ENCODE peak calls at places on chromosomes 1 and 21, in nine cellular contexts. One of them, this sample, is unnamed.

GRCh38 chr1:218665216-218665615 is 320.1 kb downstream of the TGFB2 start:
- DNase-seq in fibroblast of lung: peak; percentile 90
- DNase-seq in HepG2: no peak
- DNase-seq in right lobe of liver: no peak
- DNase-seq in ascending aorta: peak; percentile 29
- DNase-seq in effector memory CD4-positive, alpha-beta T cell: no peak
- DNase-seq in heart left ventricle: peak; percentile 56
- DNase-seq in colonic mucosa: peak; percentile 22
- DNase-seq in mesenchymal stem cell: peak; percentile 33
- DNase-seq in this sample: no peak

GRCh38 chr1:155174334-155175280 is 958 bp downstream of the TRIM46 start:
- DNase-seq in effector memory CD4-positive, alpha-beta T cell: peak; percentile 33
- DNase-seq in HepG2: no peak
- DNase-seq in colonic mucosa: peak; percentile 34
- DNase-seq in ascending aorta: no peak
- DNase-seq in right lobe of liver: peak; percentile 52
- DNase-seq in heart left ventricle: no peak
- DNase-seq in mesenchymal stem cell: peak; percentile 40
- DNase-seq in fibroblast of lung: peak; percentile 31
- DNase-seq in this sample: peak; percentile 65

GRCh38 chr21:36883532-36884486 is 82.7 kb downstream of the HLCS start:
- DNase-seq in HepG2: no peak
- DNase-seq in fibroblast of lung: peak; percentile 91
- DNase-seq in colonic mucosa: no peak
- DNase-seq in right lobe of liver: no peak
- DNase-seq in effector memory CD4-positive, alpha-beta T cell: no peak
- DNase-seq in mesenchymal stem cell: no peak
- DNase-seq in ascending aorta: no peak
- DNase-seq in heart left ventricle: no peak
- DNase-seq in this sample: no peak

GRCh38 chr1:117229217-117229616 is 18.5 kb upstream of the VTCN1 start:
- DNase-seq in mesenchymal stem cell: no peak
- DNase-seq in ascending aorta: no peak
- DNase-seq in fibroblast of lung: no peak
- DNase-seq in HepG2: no peak
- DNase-seq in heart left ventricle: no peak
- DNase-seq in effector memory CD4-positive, alpha-beta T cell: no peak
- DNase-seq in colonic mucosa: no peak
- DNase-seq in right lobe of liver: no peak
- DNase-seq in this sample: no peak

GRCh38 chr1:4743978-4744750 is 89.8 kb downstream of the AJAP1 start:
- DNase-seq in HepG2: no peak
- DNase-seq in ascending aorta: no peak
- DNase-seq in colonic mucosa: no peak
- DNase-seq in right lobe of liver: no peak
- DNase-seq in effector memory CD4-positive, alpha-beta T cell: no peak
- DNase-seq in heart left ventricle: no peak
- DNase-seq in mesenchymal stem cell: no peak
- DNase-seq in fibroblast of lung: no peak
- DNase-seq in this sample: no peak

GRCh38 chr1:94745742-94746141 is 74.4 kb upstream of the SLC44A3 start:
- DNase-seq in colonic mucosa: no peak
- DNase-seq in right lobe of liver: no peak
- DNase-seq in ascending aorta: no peak
- DNase-seq in HepG2: no peak
- DNase-seq in fibroblast of lung: no peak
- DNase-seq in mesenchymal stem cell: no peak
- DNase-seq in effector memory CD4-positive, alpha-beta T cell: no peak
- DNase-seq in heart left ventricle: no peak
- DNase-seq in this sample: no peak

GRCh38 chr1:183472488-183473285 is at the start of gene SMG7:
- DNase-seq in heart left ventricle: no peak
- DNase-seq in effector memory CD4-positive, alpha-beta T cell: peak; percentile 48
- DNase-seq in mesenchymal stem cell: peak; percentile 59
- DNase-seq in ascending aorta: no peak
- DNase-seq in right lobe of liver: peak; percentile 67
- DNase-seq in fibroblast of lung: peak; percentile 41
- DNase-seq in colonic mucosa: peak; percentile 62
- DNase-seq in HepG2: no peak
- DNase-seq in this sample: no peak

GRCh38 chr1:204410764-204411450 is 710 bp downstream of the PPP1R15B start:
- DNase-seq in ascending aorta: no peak
- DNase-seq in HepG2: no peak
- DNase-seq in effector memory CD4-positive, alpha-beta T cell: no peak
- DNase-seq in right lobe of liver: peak; percentile 65
- DNase-seq in fibroblast of lung: peak; percentile 51
- DNase-seq in heart left ventricle: peak; percentile 53
- DNase-seq in mesenchymal stem cell: peak; percentile 66
- DNase-seq in colonic mucosa: peak; percentile 59
- DNase-seq in this sample: peak; percentile 35

GRCh38 chr1:17258758-17259130 is 9.8 kb downstream of the PADI3 start:
- DNase-seq in ascending aorta: no peak
- DNase-seq in heart left ventricle: no peak
- DNase-seq in mesenchymal stem cell: no peak
- DNase-seq in fibroblast of lung: no peak
- DNase-seq in HepG2: no peak
- DNase-seq in right lobe of liver: no peak
- DNase-seq in effector memory CD4-positive, alpha-beta T cell: no peak
- DNase-seq in colonic mucosa: no peak
- DNase-seq in this sample: no peak

GRCh38 chr1:154745286-154745731 is 124.8 kb downstream of the KCNN3 start:
- DNase-seq in mesenchymal stem cell: peak; percentile 39
- DNase-seq in heart left ventricle: peak; percentile 69
- DNase-seq in colonic mucosa: no peak
- DNase-seq in HepG2: no peak
- DNase-seq in effector memory CD4-positive, alpha-beta T cell: no peak
- DNase-seq in right lobe of liver: peak; percentile 6
- DNase-seq in ascending aorta: no peak
- DNase-seq in fibroblast of lung: no peak
- DNase-seq in this sample: no peak

GRCh38 chr1:2277741-2278488 is 49.8 kb downstream of the SKI start:
- DNase-seq in heart left ventricle: no peak
- DNase-seq in fibroblast of lung: no peak
- DNase-seq in HepG2: no peak
- DNase-seq in colonic mucosa: no peak
- DNase-seq in mesenchymal stem cell: peak; percentile 15
- DNase-seq in effector memory CD4-positive, alpha-beta T cell: no peak
- DNase-seq in ascending aorta: no peak
- DNase-seq in right lobe of liver: no peak
- DNase-seq in this sample: no peak
- H3K4me1 ChIP-seq in heart left ventricle: peaks cover 29% of the 10 kb centered on the region
- H3K4me1 ChIP-seq in fibroblast of lung: peaks cover 39% of the 10 kb centered on the region
- H3K4me1 ChIP-seq in HepG2: peaks cover 45% of the 10 kb centered on the region
- H3K4me1 ChIP-seq in colonic mucosa: peaks cover 18% of the 10 kb centered on the region
- H3K4me1 ChIP-seq in mesenchymal stem cell: peaks cover 68% of the 10 kb centered on the region
- H3K4me1 ChIP-seq in effector memory CD4-positive, alpha-beta T cell: peaks cover 41% of the 10 kb centered on the region
- H3K4me1 ChIP-seq in ascending aorta: peaks cover 40% of the 10 kb centered on the region
- H3K4me1 ChIP-seq in right lobe of liver: peaks cover 33% of the 10 kb centered on the region
- H3K4me1 ChIP-seq in this sample: peaks cover 35% of the 10 kb centered on the region

DNA sequence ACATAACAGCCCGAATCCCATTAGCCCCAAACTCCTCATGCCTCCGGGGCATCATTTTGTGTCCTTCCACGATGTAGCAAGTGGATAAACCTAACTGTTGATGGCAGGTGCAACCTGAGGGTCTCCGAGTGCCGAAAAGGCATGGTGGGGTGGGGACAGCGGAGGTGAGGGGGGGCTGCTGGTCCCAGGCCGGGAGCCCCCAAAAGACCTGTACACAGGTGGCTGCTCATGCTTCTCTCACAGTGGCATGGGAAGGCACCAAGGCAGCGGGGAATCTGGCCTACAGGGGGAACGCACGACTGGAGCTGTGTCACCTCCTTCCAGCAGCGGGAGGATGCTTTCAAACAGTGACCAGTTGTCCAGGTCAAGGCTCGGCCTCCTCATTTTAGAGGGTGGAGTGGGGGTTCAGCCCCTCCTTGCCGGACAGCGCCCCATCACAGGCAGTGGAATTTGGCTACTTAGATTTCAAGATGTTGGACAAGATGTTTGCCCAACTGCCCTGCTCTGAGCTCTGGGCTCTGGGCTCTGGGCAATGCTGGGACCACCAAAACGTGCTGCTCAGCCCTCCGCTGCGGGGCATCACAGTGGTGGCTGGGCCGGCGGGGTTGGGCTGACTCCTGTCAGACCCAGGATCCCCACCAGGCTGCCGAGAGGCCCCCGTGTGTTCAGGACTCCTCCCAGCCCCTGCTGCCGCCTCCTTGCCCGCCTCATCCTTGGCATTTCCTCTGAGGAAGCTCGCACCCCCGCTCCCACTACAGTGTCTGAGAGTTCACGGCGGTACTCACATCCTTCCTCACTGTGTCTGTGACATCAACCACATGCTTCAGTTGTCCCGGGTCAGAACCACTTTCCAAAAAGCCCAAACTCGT is 7.6 kb downstream of the DNMT3L start:
- DNase-seq in HepG2: no peak
- DNase-seq in fibroblast of lung: no peak
- DNase-seq in heart left ventricle: peak; percentile 19
- DNase-seq in right lobe of liver: peak; percentile 44
- DNase-seq in colonic mucosa: no peak
- DNase-seq in effector memory CD4-positive, alpha-beta T cell: no peak
- DNase-seq in mesenchymal stem cell: no peak
- DNase-seq in ascending aorta: no peak
- DNase-seq in this sample: no peak
- H3K9me3 ChIP-seq in HepG2: no peaks in the 10 kb centered on the region
- H3K9me3 ChIP-seq in fibroblast of lung: no peaks in the 10 kb centered on the region
- H3K9me3 ChIP-seq in heart left ventricle: no peaks in the 10 kb centered on the region
- H3K9me3 ChIP-seq in right lobe of liver: no peaks in the 10 kb centered on the region
- H3K9me3 ChIP-seq in colonic mucosa: no peaks in the 10 kb centered on the region
- H3K9me3 ChIP-seq in effector memory CD4-positive, alpha-beta T cell: no peaks in the 10 kb centered on the region
- H3K9me3 ChIP-seq in mesenchymal stem cell: no peaks in the 10 kb centered on the region
- H3K9me3 ChIP-seq in ascending aorta: no peaks in the 10 kb centered on the region
- H3K9me3 ChIP-seq in this sample: no peaks in the 10 kb centered on the region

GRCh38 chr1:180233191-180234011 is 3.3 kb downstream of the LHX4 start:
- DNase-seq in heart left ventricle: no peak
- DNase-seq in ascending aorta: no peak
- DNase-seq in right lobe of liver: no peak
- DNase-seq in mesenchymal stem cell: no peak
- DNase-seq in HepG2: no peak
- DNase-seq in fibroblast of lung: no peak
- DNase-seq in colonic mucosa: no peak
- DNase-seq in effector memory CD4-positive, alpha-beta T cell: no peak
- DNase-seq in this sample: no peak
- H3K4me1 ChIP-seq in heart left ventricle: peaks cover 5% of the 10 kb centered on the region
- H3K4me1 ChIP-seq in ascending aorta: peaks cover 24% of the 10 kb centered on the region
- H3K4me1 ChIP-seq in right lobe of liver: peaks cover 25% of the 10 kb centered on the region
- H3K4me1 ChIP-seq in mesenchymal stem cell: peaks cover 53% of the 10 kb centered on the region
- H3K4me1 ChIP-seq in HepG2: peaks cover 38% of the 10 kb centered on the region
- H3K4me1 ChIP-seq in fibroblast of lung: peaks cover 9% of the 10 kb centered on the region
- H3K4me1 ChIP-seq in colonic mucosa: peaks cover 27% of the 10 kb centered on the region
- H3K4me1 ChIP-seq in effector memory CD4-positive, alpha-beta T cell: peaks cover 40% of the 10 kb centered on the region
- H3K4me1 ChIP-seq in this sample: peaks cover 13% of the 10 kb centered on the region

DNA sequence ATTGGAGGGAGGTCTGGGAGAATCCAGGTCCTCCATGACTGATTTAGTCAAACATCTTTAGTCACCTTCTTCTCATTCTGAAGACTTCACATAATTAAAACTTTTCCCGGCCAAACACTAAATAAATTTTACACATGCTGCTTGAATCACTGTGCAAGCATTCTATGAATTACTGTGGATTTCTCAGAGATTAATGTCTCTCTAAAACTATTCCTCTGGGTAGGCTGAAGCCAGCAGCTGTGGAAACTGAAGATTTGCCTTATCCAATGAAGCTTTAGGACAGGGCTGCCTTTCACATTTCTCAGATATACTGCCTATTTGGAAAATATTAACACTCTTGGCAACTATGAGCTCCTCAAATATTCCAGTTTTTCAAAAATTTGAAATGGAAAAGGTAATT is 61.7 kb downstream of the JMJD4 start:
- DNase-seq in heart left ventricle: no peak
- DNase-seq in ascending aorta: no peak
- DNase-seq in right lobe of liver: no peak
- DNase-seq in mesenchymal stem cell: no peak
- DNase-seq in effector memory CD4-positive, alpha-beta T cell: no peak
- DNase-seq in colonic mucosa: no peak
- DNase-seq in HepG2: no peak
- DNase-seq in fibroblast of lung: no peak
- DNase-seq in this sample: no peak
- H3K9me3 ChIP-seq in heart left ventricle: peaks cover 3% of the 10 kb centered on the region
- H3K9me3 ChIP-seq in ascending aorta: peaks cover 93% of the 10 kb centered on the region
- H3K9me3 ChIP-seq in right lobe of liver: peaks cover 31% of the 10 kb centered on the region
- H3K9me3 ChIP-seq in mesenchymal stem cell: peaks cover 86% of the 10 kb centered on the region
- H3K9me3 ChIP-seq in effector memory CD4-positive, alpha-beta T cell: peaks cover 44% of the 10 kb centered on the region
- H3K9me3 ChIP-seq in colonic mucosa: no peaks in the 10 kb centered on the region
- H3K9me3 ChIP-seq in HepG2: peaks cover 82% of the 10 kb centered on the region
- H3K9me3 ChIP-seq in fibroblast of lung: no peaks in the 10 kb centered on the region
- H3K9me3 ChIP-seq in this sample: peaks cover 32% of the 10 kb centered on the region

DNA sequence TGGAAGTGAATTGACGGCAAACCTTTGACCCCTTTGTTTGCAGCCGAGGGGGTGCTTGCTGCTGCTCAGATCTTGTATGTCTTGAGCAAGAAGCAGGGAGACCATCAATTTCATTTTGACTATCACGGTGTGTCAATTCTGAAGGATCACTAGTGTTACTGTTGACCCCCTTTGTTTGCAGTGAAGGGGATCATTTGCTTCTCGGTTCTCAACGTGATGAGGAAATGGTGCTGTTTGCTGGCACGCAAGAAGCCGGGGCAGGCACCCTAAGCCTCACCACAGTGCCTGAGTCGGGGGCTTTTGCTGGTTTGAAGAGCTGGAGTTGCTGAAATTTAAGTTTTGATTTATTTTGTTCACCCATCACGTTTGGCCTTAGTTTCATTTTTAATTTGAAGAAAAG is 7.5 kb downstream of the RBM15 start:
- DNase-seq in fibroblast of lung: no peak
- DNase-seq in ascending aorta: no peak
- DNase-seq in mesenchymal stem cell: no peak
- DNase-seq in effector memory CD4-positive, alpha-beta T cell: no peak
- DNase-seq in HepG2: no peak
- DNase-seq in heart left ventricle: no peak
- DNase-seq in colonic mucosa: no peak
- DNase-seq in right lobe of liver: no peak
- DNase-seq in this sample: no peak
- H3K4me1 ChIP-seq in fibroblast of lung: peaks cover 20% of the 10 kb centered on the region
- H3K4me1 ChIP-seq in ascending aorta: peaks cover 12% of the 10 kb centered on the region
- H3K4me1 ChIP-seq in mesenchymal stem cell: peaks cover 7% of the 10 kb centered on the region
- H3K4me1 ChIP-seq in effector memory CD4-positive, alpha-beta T cell: peaks cover 27% of the 10 kb centered on the region
- H3K4me1 ChIP-seq in HepG2: peaks cover 96% of the 10 kb centered on the region
- H3K4me1 ChIP-seq in heart left ventricle: peaks cover 6% of the 10 kb centered on the region
- H3K4me1 ChIP-seq in colonic mucosa: peaks cover 12% of the 10 kb centered on the region
- H3K4me1 ChIP-seq in right lobe of liver: peaks cover 37% of the 10 kb centered on the region
- H3K4me1 ChIP-seq in this sample: peaks cover 47% of the 10 kb centered on the region